ENCODE peak calls at places on chromosomes 7 and 10, in eight cellular contexts. E is T-helper 9 cell; G is choroid plexus epithelial cell; S is A673; T is activated CD4-positive, alpha-beta T cell treated with anti-CD3 and anti-CD28 coated beads, Interleukin-2, amount 50 U/mL, for 24 hours; K is right atrium auricular region; P is COR-L47; F is GM04503. A is an unnamed sample.

GRCh38 chr10:100065084-100065660 is 16.5 kb downstream of the CPN1 start:
- DNase-seq in E (no peak), G (no peak), S (no peak), T (no peak), K (no peak), P (no peak), F (no peak), A (no peak)

GRCh38 chr7:100914879-100915442 is 19.3 kb upstream of the ACHE start:
- DNase-seq in E (no peak), G (no peak), S (no peak), T (no peak), K (no peak), P (no peak), F (no peak), A (no peak)

GRCh38 chr7:47322731-47323130 is 259.2 kb downstream of the TNS3 start:
- DNase-seq in E (no peak), G (no peak), S (no peak), T (no peak), K (peak; percentile 56), P (peak; percentile 10), F (no peak), A (no peak)

GRCh38 chr7:20359397-20359963 is 28.8 kb downstream of the ITGB8 start:
- DNase-seq in E (no peak), G (peak; percentile 7), S (no peak), T (no peak), K (no peak), P (no peak), F (peak; percentile 20), A (no peak)

GRCh38 chr10:48286356-48286755 is 11.9 kb upstream of the FRMPD2 start:
- DNase-seq in E (no peak), G (no peak), S (no peak), T (no peak), K (no peak), P (no peak), F (no peak), A (no peak)

GRCh38 chr7:86937499-86937898 is 122.0 kb downstream of the ELAPOR2 start:
- DNase-seq in E (no peak), G (no peak), S (peak; percentile 19), T (no peak), K (no peak), P (no peak), F (no peak), A (no peak)

GRCh38 chr7:4882742-4883351 is 669 bp downstream of the RADIL start:
- DNase-seq in E (no peak), G (no peak), S (peak; percentile 31), T (no peak), K (no peak), P (no peak), F (no peak), A (no peak)

GRCh38 chr10:69860290-69860689 is 58.6 kb downstream of the COL13A1 start:
- DNase-seq in E (no peak), G (no peak), S (no peak), T (no peak), K (no peak), P (no peak), F (no peak), A (no peak)

GRCh38 chr7:123929620-123930019 is 4.6 kb downstream of the SPAM1 start:
- DNase-seq in E (no peak), G (no peak), S (no peak), T (no peak), K (no peak), P (no peak), F (no peak), A (no peak)

GRCh38 chr10:90420637-90421318 is 437.1 kb downstream of the HTR7 start:
- DNase-seq in E (no peak), G (no peak), S (no peak), T (no peak), K (no peak), P (no peak), F (no peak), A (no peak)

GRCh38 chr7:128104109-128104742 is 73.0 kb upstream of the LRRC4 start:
- DNase-seq in E (no peak), G (peak; percentile 36), S (peak; percentile 49), T (no peak), K (no peak), P (no peak), F (no peak), A (no peak)

GRCh38 chr7:63925626-63926460 is 72.8 kb upstream of the ZNF722 start:
- DNase-seq in E (peak; percentile 75), G (peak; percentile 2), S (peak; percentile 1), T (peak; percentile 85), K (no peak), P (no peak), F (no peak), A (peak; percentile 86)

GRCh38 chr7:7921830-7922229 is 46.8 kb upstream of the GLCCI1 start:
- DNase-seq in E (no peak), G (no peak), S (no peak), T (no peak), K (no peak), P (no peak), F (no peak), A (no peak)

GRCh38 chr7:137001041-137001440 is 132.6 kb downstream of the CHRM2 start:
- DNase-seq in E (no peak), G (peak; percentile 58), S (peak; percentile 47), T (no peak), K (no peak), P (no peak), F (no peak), A (no peak)

GRCh38 chr10:17873946-17874345 is 64.8 kb downstream of the MRC1 start:
- DNase-seq in E (no peak), G (no peak), S (no peak), T (no peak), K (no peak), P (no peak), F (no peak), A (no peak)

GRCh38 chr7:75969182-75969581 is 25.2 kb downstream of the TMEM120A start:
- DNase-seq in E (no peak), G (no peak), S (no peak), T (no peak), K (no peak), P (no peak), F (no peak), A (no peak)

GRCh38 chr10:114577133-114577532 is 80.9 kb downstream of the ABLIM1 start:
- DNase-seq in E (no peak), G (peak; percentile 71), S (no peak), T (no peak), K (no peak), P (no peak), F (peak; percentile 57), A (no peak)

GRCh38 chr10:68550747-68551411 is 9.3 kb upstream of the TET1 start:
- DNase-seq in E (no peak), G (peak; percentile 93), S (peak; percentile 92), T (peak; percentile 21), K (no peak), P (peak; percentile 50), F (peak; percentile 53), A (peak; percentile 15)

GRCh38 chr10:10699427-10699826 is 318.2 kb upstream of the CELF2 start:
- DNase-seq in E (no peak), G (no peak), S (no peak), T (no peak), K (no peak), P (no peak), F (no peak), A (no peak)

GRCh38 chr10:122515588-122516231 is 44.8 kb upstream of the DMBT1 start:
- DNase-seq in E (peak; percentile 54), G (peak; percentile 18), S (no peak), T (peak; percentile 27), K (no peak), P (no peak), F (no peak), A (no peak)